ENCODE peak calls at places on chromosomes 1 and 21, in ten cellular contexts. C, J, A, N, V, O, L, G, U and Z are unnamed samples.

GRCh38 chr21:43794857-43795256 is 5.5 kb downstream of the RRP1 start:
- DNase-seq in C (no peak), J (no peak), A (no peak), N (no peak), V (no peak), O (no peak), L (no peak), G (no peak), U (no peak), Z (no peak)

GRCh38 chr1:167553136-167554027 is at the start of gene CREG1:
- DNase-seq in C (peak; percentile 84), J (no peak), A (peak; percentile 96), N (peak; percentile 91), V (peak; percentile 96), O (peak; percentile 96), L (peak; percentile 78), G (peak; percentile 97), U (peak; percentile 98), Z (peak; percentile 95)

GRCh38 chr1:17674707-17675505 is 80.2 kb upstream of the ACTL8 start:
- DNase-seq in C (no peak), J (no peak), A (no peak), N (no peak), V (no peak), O (no peak), L (no peak), G (no peak), U (no peak), Z (no peak)

GRCh38 chr1:2311184-2312032 is 79.9 kb downstream of the MORN1 start:
- DNase-seq in C (no peak), J (no peak), A (peak; percentile 76), N (peak; percentile 77), V (no peak), O (peak; percentile 70), L (peak; percentile 49), G (peak; percentile 61), U (peak; percentile 79), Z (no peak)

GRCh38 chr1:210883821-210884220 is 250.1 kb downstream of the KCNH1 start:
- DNase-seq in C (no peak), J (no peak), A (no peak), N (no peak), V (no peak), O (no peak), L (no peak), G (no peak), U (no peak), Z (no peak)

GRCh38 chr1:237672748-237673147 is 218.0 kb downstream of the ZP4 start:
- DNase-seq in C (no peak), J (no peak), A (no peak), N (no peak), V (no peak), O (no peak), L (no peak), G (no peak), U (peak; percentile 4), Z (no peak)

GRCh38 chr21:42550817-42551216 is 37.2 kb downstream of the SLC37A1 start:
- DNase-seq in C (no peak), J (no peak), A (peak; percentile 24), N (no peak), V (no peak), O (peak; percentile 51), L (no peak), G (peak; percentile 68), U (no peak), Z (no peak)

GRCh38 chr1:212013672-212014071 is 21.7 kb downstream of the INTS7 start:
- DNase-seq in C (no peak), J (no peak), A (no peak), N (no peak), V (no peak), O (no peak), L (no peak), G (no peak), U (no peak), Z (no peak)

DNA sequence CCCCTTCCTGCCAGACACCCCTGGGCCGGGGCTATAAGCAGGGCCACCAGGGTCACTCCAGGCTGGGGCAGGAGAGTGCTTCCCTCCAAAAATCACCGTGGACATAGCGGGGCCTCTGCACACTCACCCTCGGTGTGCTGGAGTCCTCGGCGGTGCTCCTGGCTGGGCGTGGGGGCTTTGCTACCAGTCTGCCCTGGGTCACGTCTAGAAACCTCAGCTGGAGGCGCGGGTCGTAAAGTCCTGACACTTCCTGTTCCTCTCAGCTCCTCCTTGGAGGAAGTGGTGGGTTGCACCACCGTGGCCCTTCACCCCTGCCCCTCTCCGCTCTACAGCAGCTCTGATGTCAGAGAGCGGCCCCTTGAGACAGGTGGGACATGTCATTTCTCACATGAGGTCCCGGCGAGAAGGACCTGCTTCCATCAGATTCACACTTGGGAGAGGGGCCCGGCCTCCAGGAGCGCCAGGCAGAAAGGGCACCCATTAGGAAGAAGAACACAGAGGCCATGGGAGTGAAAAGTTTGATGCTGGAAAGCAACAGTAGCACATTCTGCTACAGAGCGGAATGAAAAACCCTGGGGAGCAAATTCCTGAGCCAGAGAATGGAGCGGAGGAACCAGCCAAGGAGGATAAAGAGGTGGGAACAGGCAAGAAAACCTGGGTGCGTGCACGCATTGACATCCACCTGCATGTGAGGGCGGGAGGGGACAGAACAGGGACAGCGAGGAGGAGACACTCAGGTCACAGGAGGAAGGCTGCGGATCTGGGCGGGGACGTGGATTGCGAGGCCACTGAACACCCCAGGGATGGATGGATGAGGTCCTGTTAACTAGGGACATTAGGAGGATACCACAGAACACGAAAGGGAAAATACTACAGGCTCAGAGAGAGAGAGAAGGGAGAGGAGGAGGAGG is at the start of gene ITGB2:
- DNase-seq in C (no peak), J (no peak), A (peak; percentile 57), N (no peak), V (no peak), O (peak; percentile 40), L (no peak), G (peak; percentile 89), U (no peak), Z (no peak)
- H3K27me3 ChIP-seq in C (no peaks in the 10 kb centered on the region), J (no peaks in the 10 kb centered on the region), A (peaks cover 19% of the 10 kb centered on the region), N (no peaks in the 10 kb centered on the region), V (no peaks in the 10 kb centered on the region), O (peaks cover 42% of the 10 kb centered on the region), L (peaks cover 15% of the 10 kb centered on the region), G (peaks cover 7% of the 10 kb centered on the region), U (peaks cover 41% of the 10 kb centered on the region), Z (peaks cover 17% of the 10 kb centered on the region)

GRCh38 chr1:225754940-225755635 is 22.5 kb upstream of the SRP9 start:
- DNase-seq in C (no peak), J (no peak), A (peak; percentile 35), N (peak; percentile 38), V (no peak), O (peak; percentile 60), L (no peak), G (no peak), U (no peak), Z (peak; percentile 40)
- TF ChIP-seq EP300 in C (no peak), J (no peak), A (no peak), N (no peak), V (no peak), O (no peak), L (no peak), G (no peak), U (no peak), Z (no peak)

DNA sequence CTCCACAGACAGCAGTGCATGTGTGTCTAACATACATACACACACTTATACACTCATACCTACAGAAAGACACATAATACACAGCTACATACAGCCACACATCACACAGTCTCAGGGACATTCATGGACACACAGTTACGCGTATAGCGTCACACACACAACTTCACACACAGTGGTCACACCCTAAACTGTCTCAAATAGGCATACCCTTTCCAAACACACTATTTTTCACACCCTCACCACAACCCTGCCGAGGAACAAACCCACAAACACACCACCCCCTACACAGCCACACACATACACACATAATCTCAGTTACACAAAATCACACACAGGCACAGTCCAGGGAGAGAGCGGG is 34.3 kb downstream of the FOXO6 start:
- DNase-seq in C (no peak), J (no peak), A (no peak), N (no peak), V (no peak), O (no peak), L (no peak), G (no peak), U (no peak), Z (no peak)
- H3K27me3 ChIP-seq in C (no peaks in the 10 kb centered on the region), J (no peaks in the 10 kb centered on the region), A (peaks cover 13% of the 10 kb centered on the region), N (no peaks in the 10 kb centered on the region), V (no peaks in the 10 kb centered on the region), O (peaks cover 29% of the 10 kb centered on the region), L (no peaks in the 10 kb centered on the region), G (no peaks in the 10 kb centered on the region), U (peaks cover 9% of the 10 kb centered on the region), Z (peaks cover 7% of the 10 kb centered on the region)

GRCh38 chr1:204936765-204937164 is 66.1 kb downstream of the NFASC start:
- DNase-seq in C (no peak), J (no peak), A (no peak), N (no peak), V (no peak), O (no peak), L (no peak), G (no peak), U (no peak), Z (no peak)
- TF ChIP-seq EP300 in C (no peak), J (no peak), A (no peak), N (no peak), V (no peak), O (no peak), L (no peak), G (no peak), U (no peak), Z (no peak)

GRCh38 chr1:165423181-165423580 is 21.7 kb downstream of the RXRG start:
- DNase-seq in C (no peak), J (no peak), A (no peak), N (no peak), V (no peak), O (no peak), L (no peak), G (no peak), U (no peak), Z (no peak)
- H3K27me3 ChIP-seq in C (no peaks in the 10 kb centered on the region), J (peaks cover 4% of the 10 kb centered on the region), A (no peaks in the 10 kb centered on the region), N (no peaks in the 10 kb centered on the region), V (no peaks in the 10 kb centered on the region), O (no peaks in the 10 kb centered on the region), L (no peaks in the 10 kb centered on the region), G (no peaks in the 10 kb centered on the region), U (peaks cover 4% of the 10 kb centered on the region), Z (no peaks in the 10 kb centered on the region)

GRCh38 chr1:94119796-94120590 is 955 bp downstream of the ABCA4 start:
- DNase-seq in C (no peak), J (no peak), A (no peak), N (no peak), V (no peak), O (no peak), L (no peak), G (no peak), U (no peak), Z (no peak)
- TF ChIP-seq EP300 in C (no peak), J (no peak), A (no peak), N (no peak), V (no peak), O (no peak), L (no peak), G (no peak), U (no peak), Z (no peak)